ENCODE peak calls at places on chromosome 21, in nine cellular contexts. D is heart left ventricle, U is ovary, Z is tibial nerve, E is adrenal gland, N is Peyer's patch, V is esophagus squamous epithelium, T is uterus, W is A549. O is an unnamed sample.

GRCh38 chr21:28230559-28230958 is 762.1 kb downstream of the LTN1 start:
- DNase-seq in W (no peak), U (no peak), N (no peak), V (no peak), E (no peak), T (no peak), D (no peak), Z (no peak), O (no peak)

GRCh38 chr21:43869486-43870325 is 4.7 kb downstream of the AGPAT3 start:
- DNase-seq in E (no peak), Z (no peak), V (no peak), U (no peak), D (no peak), N (no peak), W (no peak), T (no peak), O (no peak)

GRCh38 chr21:29318354-29318753 is 19.6 kb downstream of the BACH1 start:
- DNase-seq in E (no peak), U (no peak), N (no peak), V (no peak), Z (no peak), T (no peak), D (no peak), W (no peak), O (no peak)

GRCh38 chr21:17732306-17732705 is 86.8 kb downstream of the C21orf91 start:
- DNase-seq in V (no peak), Z (no peak), W (no peak), U (no peak), T (no peak), E (no peak), D (no peak), N (no peak), O (no peak)

GRCh38 chr21:43968410-43969114 is 43.5 kb upstream of the TRAPPC10 start:
- DNase-seq in W (no peak), N (no peak), Z (no peak), V (no peak), T (no peak), U (no peak), D (no peak), E (no peak), O (no peak)

GRCh38 chr21:28454978-28455600 is 537.6 kb downstream of the LTN1 start:
- DNase-seq in Z (no peak), V (no peak), D (no peak), U (no peak), N (no peak), W (no peak), T (no peak), E (no peak), O (no peak)

GRCh38 chr21:31713973-31714740 is 17.8 kb downstream of the SCAF4 start:
- DNase-seq in T (no peak), E (no peak), U (no peak), Z (no peak), N (no peak), W (no peak), D (no peak), V (no peak), O (no peak)

GRCh38 chr21:38310619-38311018 is 53.8 kb downstream of the KCNJ15 start:
- DNase-seq in E (no peak), W (peak; percentile 42), V (no peak), Z (no peak), N (no peak), D (no peak), U (no peak), T (no peak), O (no peak)

GRCh38 chr21:33641339-33642026 is at the start of gene CRYZL1:
- DNase-seq in E (peak; percentile 100), T (peak; percentile 100), N (peak; percentile 100), Z (peak; percentile 100), V (peak; percentile 99), W (peak; percentile 98), U (peak; percentile 100), D (peak; percentile 100), O (peak; percentile 94)

GRCh38 chr21:33643658-33644311 is 1.5 kb downstream of the ITSN1 start:
- DNase-seq in V (no peak), T (no peak), U (no peak), N (no peak), D (no peak), E (no peak), W (no peak), Z (no peak), O (no peak)

GRCh38 chr21:33640697-33641338 is 723 bp downstream of the CRYZL1 start:
- DNase-seq in W (peak; percentile 14), D (no peak), E (no peak), T (no peak), Z (no peak), N (no peak), V (no peak), U (no peak), O (no peak)

GRCh38 chr21:33642896-33643657 is 776 bp downstream of the ITSN1 start:
- DNase-seq in V (no peak), Z (no peak), N (peak; percentile 62), U (peak; percentile 63), T (peak; percentile 33), W (peak; percentile 12), E (peak; percentile 55), D (peak; percentile 34), O (peak; percentile 22)

DNA sequence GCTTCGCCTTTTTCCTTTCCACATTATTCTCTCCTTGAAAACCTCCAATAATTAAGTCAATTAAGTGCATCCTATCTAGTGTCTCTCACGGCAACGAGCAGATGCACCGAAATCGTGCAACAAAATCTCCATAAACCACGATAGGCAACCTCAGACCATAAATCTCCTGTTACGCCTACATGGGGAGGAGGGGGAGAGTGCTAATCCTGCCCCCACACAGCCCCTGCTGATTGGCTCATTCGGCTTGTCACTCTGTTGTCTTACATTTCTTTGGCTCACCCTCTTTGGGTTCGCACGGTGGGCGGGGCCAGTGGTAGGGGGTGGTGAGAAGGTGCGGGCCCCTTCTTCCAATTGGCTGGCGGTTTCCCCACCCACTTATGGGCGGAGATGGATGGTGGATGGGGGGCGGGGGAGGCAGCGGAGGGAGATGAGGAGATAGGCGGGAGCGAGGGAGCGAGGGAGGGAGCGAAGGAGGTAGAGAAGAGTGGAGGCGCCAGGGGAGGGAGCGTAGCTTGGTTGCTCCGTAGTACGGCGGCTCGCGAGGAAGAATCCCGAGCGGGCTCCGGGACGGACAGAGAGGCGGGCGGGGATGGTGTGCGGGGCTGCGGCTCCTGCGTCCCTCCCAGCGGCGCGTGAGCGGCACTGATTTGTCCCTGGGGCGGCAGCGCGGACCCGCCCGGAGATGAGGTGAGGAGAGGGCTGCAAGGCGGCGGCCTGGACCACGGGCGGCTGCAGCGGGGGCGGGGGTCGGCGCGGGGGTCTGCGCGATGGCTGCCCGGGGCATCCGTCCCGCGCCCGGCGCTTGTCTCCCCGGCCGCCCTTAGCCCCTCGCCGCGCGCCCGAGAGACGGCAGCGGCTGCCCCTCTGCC is at the start of gene ITSN1:
- DNase-seq in T (peak; percentile 100), E (peak; percentile 100), U (peak; percentile 100), D (peak; percentile 100), V (peak; percentile 99), Z (peak; percentile 100), N (peak; percentile 100), W (peak; percentile 98), O (peak; percentile 89)
- TF ChIP-seq POLR2A in T (peak; percentile 88), E (peak; percentile 88), U (peak; percentile 85), D (peak; percentile 89), V (no peak), Z (peak; percentile 92), N (peak; percentile 91), W (peak; percentile 79), O (peak; percentile 96)

GRCh38 chr21:26845066-26845749 is at the start of gene ADAMTS1:
- DNase-seq in N (peak; percentile 81), W (peak; percentile 38), U (peak; percentile 99), Z (peak; percentile 93), T (peak; percentile 98), D (peak; percentile 95), V (no peak), E (peak; percentile 75), O (peak; percentile 53)
- TF ChIP-seq POLR2A in N (peak; percentile 63), W (no peak), U (peak; percentile 96), Z (peak; percentile 97), T (peak; percentile 86), D (peak; percentile 98), V (no peak), E (peak; percentile 89), O (peak; percentile 99)

GRCh38 chr21:42373181-42373907 is 7.0 kb upstream of the TFF1 start:
- DNase-seq in D (no peak), T (no peak), V (no peak), U (no peak), Z (no peak), E (no peak), W (no peak), N (no peak), O (no peak)

GRCh38 chr21:42374457-42374856 is 8.1 kb upstream of the TFF1 start:
- DNase-seq in D (no peak), T (no peak), N (no peak), U (no peak), Z (no peak), E (no peak), V (no peak), W (no peak), O (no peak)

GRCh38 chr21:42369821-42370220 is 3.5 kb upstream of the TFF1 start:
- DNase-seq in D (no peak), N (no peak), W (no peak), V (no peak), Z (no peak), U (no peak), E (no peak), T (no peak), O (no peak)

GRCh38 chr21:42373908-42374455 is 7.6 kb upstream of the TFF1 start:
- DNase-seq in D (no peak), N (no peak), Z (no peak), T (no peak), W (no peak), V (no peak), U (no peak), E (no peak), O (no peak)

DNA sequence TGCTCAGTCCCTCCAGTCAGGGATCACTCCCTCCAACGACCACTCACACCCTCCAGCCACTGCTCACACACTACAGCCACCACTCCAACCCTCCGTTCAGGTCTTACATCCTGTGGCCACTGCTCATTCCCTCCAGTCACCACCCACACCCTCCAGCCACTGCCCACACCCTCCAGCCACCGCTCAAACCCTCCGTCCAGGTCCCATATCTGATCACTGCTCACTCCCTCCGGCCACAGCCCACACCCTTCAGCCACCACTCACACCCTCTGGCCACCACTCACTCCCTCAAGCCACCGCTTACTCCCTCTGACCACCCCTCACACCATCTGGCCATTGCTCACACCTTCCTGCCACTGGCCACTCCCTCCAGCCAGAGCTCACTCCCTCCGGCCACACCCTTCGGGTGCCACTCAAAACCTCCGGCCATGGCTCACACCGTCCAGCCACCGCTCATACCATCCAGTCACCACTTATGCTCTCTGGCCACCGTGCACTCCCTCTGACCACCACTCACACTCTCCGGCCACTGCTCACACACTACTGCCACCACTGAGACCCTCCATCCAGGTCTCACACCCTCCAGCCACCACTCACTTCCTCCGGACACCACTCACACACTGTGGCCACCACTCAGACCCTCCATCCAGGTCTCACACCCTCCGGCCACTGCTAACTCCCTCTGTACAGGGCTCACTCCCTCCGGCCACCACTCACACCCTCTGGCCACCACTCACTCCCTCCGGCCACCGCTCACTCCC is 4.7 kb upstream of the TFF1 start:
- DNase-seq in N (no peak), T (no peak), Z (no peak), E (no peak), V (no peak), D (no peak), U (no peak), W (no peak), O (no peak)
- TF ChIP-seq POLR2A in N (no peak), T (no peak), Z (no peak), E (no peak), V (no peak), D (no peak), U (no peak), W (no peak), O (no peak)

GRCh38 chr21:46155514-46156377 is at the start of gene FTCD:
- DNase-seq in Z (no peak), T (no peak), N (peak; percentile 39), E (peak; percentile 16), W (no peak), V (no peak), D (peak; percentile 2), U (peak; percentile 26), O (no peak)

GRCh38 chr21:46154155-46154954 is 1.0 kb downstream of the FTCD start:
- DNase-seq in Z (no peak), N (peak; percentile 30), E (peak; percentile 19), W (no peak), D (peak; percentile 7), V (no peak), T (no peak), U (peak; percentile 40), O (no peak)

GRCh38 chr21:46156378-46156645 is 933 bp upstream of the FTCD start:
- DNase-seq in V (no peak), W (no peak), D (peak; percentile 5), Z (no peak), T (no peak), N (no peak), U (peak; percentile 6), E (no peak), O (no peak)

GRCh38 chr21:46153259-46154154 is 1.9 kb downstream of the FTCD start:
- DNase-seq in W (no peak), U (peak; percentile 84), V (no peak), D (peak; percentile 35), E (peak; percentile 69), Z (no peak), T (peak; percentile 74), N (peak; percentile 66), O (peak; percentile 72)

DNA sequence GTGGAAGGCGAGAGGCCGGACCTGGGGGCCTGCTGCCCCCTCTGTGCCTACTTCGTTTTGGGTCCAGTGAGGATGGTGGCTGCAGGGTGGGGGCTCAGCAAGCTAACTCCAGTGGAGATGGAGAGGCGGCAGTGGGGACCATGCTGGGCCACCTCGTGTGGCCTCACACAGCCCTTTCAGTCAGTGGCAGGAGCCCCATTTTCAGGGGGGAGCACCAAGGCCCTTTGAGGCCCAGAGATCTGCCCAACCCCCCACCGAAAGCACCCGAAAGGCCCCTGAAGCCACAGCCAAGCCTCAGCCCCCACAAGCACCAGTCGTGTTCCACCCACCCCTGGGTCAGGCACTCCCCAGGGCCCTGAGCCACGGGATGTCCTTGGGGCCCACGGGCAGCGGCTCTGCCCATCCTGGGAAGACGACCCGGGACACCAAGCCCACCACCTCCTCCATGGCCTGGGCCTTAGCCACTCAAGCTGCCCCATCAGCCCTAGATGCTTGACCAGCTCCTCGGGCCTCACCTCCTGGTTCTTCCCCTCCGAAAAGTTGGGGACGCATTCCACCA is 345 bp downstream of the FTCD start:
- DNase-seq in N (peak; percentile 38), T (no peak), D (peak; percentile 5), V (no peak), Z (no peak), U (peak; percentile 28), W (no peak), E (peak; percentile 19), O (no peak)
- TF ChIP-seq POLR2A in N (no peak), T (no peak), D (no peak), V (no peak), Z (no peak), U (no peak), W (no peak), E (no peak), O (no peak)

O was measured in H54.